ENCODE peak calls at places on chromosomes 2 and 18, in seven cellular contexts. P, O, U, V, W, R and D are unnamed samples.

GRCh38 chr2:96319396-96319795 is 5.7 kb upstream of the ITPRIPL1 start:
- DNase-seq in W (no peak), O (no peak), V (no peak), P (no peak), R (no peak), U (no peak), D (no peak)

GRCh38 chr2:136384541-136385303 is 266.8 kb upstream of the CXCR4 start:
- DNase-seq in R (peak; percentile 83), U (peak; percentile 14), O (peak; percentile 37), V (peak; percentile 66), P (peak; percentile 5), W (peak; percentile 39), D (no peak)

GRCh38 chr18:54392621-54393023 is 34.9 kb downstream of the C18orf54 start:
- DNase-seq in V (peak; percentile 74), U (peak; percentile 66), P (peak; percentile 63), R (peak; percentile 4), W (no peak), O (peak; percentile 72), D (no peak)

GRCh38 chr18:41134426-41134825 is 820.6 kb upstream of the PIK3C3 start:
- DNase-seq in P (peak; percentile 24), R (peak; percentile 14), U (no peak), W (no peak), O (peak; percentile 37), V (peak; percentile 32), D (no peak)

GRCh38 chr2:7986431-7986830 is 695.4 kb upstream of the ID2 start:
- DNase-seq in P (no peak), O (no peak), U (no peak), R (no peak), V (no peak), W (no peak), D (no peak)

GRCh38 chr18:30175061-30175574 is 867.4 kb downstream of the DSC3 start:
- DNase-seq in V (no peak), P (no peak), O (no peak), U (no peak), W (no peak), R (peak; percentile 17), D (no peak)

GRCh38 chr2:203808041-203808750 is 59.4 kb upstream of the CTLA4 start:
- DNase-seq in P (peak; percentile 95), O (peak; percentile 78), U (peak; percentile 75), V (peak; percentile 30), R (peak; percentile 78), W (no peak), D (no peak)

GRCh38 chr2:6877402-6878305 is at the start of gene RSAD2:
- DNase-seq in O (peak; percentile 58), V (no peak), R (no peak), U (no peak), P (peak; percentile 16), W (no peak), D (no peak)

GRCh38 chr18:49884959-49885358 is 71.6 kb upstream of the ACAA2 start:
- DNase-seq in O (no peak), U (no peak), V (no peak), W (no peak), P (no peak), R (no peak), D (no peak)

GRCh38 chr18:79395761-79396404 is at the start of gene NFATC1:
- DNase-seq in U (peak; percentile 65), V (peak; percentile 86), R (peak; percentile 15), P (peak; percentile 67), W (peak; percentile 78), O (peak; percentile 85), D (peak; percentile 79)

GRCh38 chr18:67735506-67735905 is 219.0 kb upstream of the DSEL start:
- DNase-seq in U (no peak), P (no peak), O (no peak), R (no peak), V (no peak), W (no peak), D (no peak)

GRCh38 chr2:241309684-241310117 is 5.8 kb downstream of the HDLBP start:
- DNase-seq in R (no peak), V (no peak), O (peak; percentile 66), P (peak; percentile 61), W (no peak), U (no peak), D (peak; percentile 28)

GRCh38 chr2:207530160-207531023 is 630 bp downstream of the CREB1 start:
- DNase-seq in W (no peak), P (no peak), U (no peak), V (peak; percentile 51), O (peak; percentile 69), R (peak; percentile 26), D (no peak)

GRCh38 chr2:219398721-219399333 is 11.1 kb upstream of the DNPEP start:
- DNase-seq in O (peak; percentile 90), U (no peak), P (peak; percentile 68), R (no peak), V (no peak), W (no peak), D (no peak)

GRCh38 chr2:233498126-233498525 is 68.5 kb downstream of the USP40 start:
- DNase-seq in P (no peak), O (no peak), W (no peak), V (no peak), R (no peak), U (no peak), D (no peak)

GRCh38 chr18:3151379-3152264 is 68.1 kb downstream of the MYOM1 start:
- DNase-seq in W (no peak), P (peak; percentile 52), V (peak; percentile 47), O (peak; percentile 48), R (peak; percentile 9), U (peak; percentile 12), D (no peak)

GRCh38 chr2:10340593-10340975 is 37.9 kb downstream of the HPCAL1 start:
- DNase-seq in W (no peak), O (no peak), U (no peak), V (no peak), P (no peak), R (peak; percentile 88), D (no peak)

GRCh38 chr18:80245781-80246655 is 1.3 kb downstream of the PARD6G start:
- DNase-seq in R (no peak), O (no peak), P (no peak), W (peak; percentile 71), V (peak; percentile 36), U (peak; percentile 64), D (no peak)

GRCh38 chr2:191115801-191116200 is 35.0 kb downstream of the STAT4 start:
- DNase-seq in U (no peak), V (no peak), R (no peak), P (peak; percentile 41), O (no peak), W (no peak), D (no peak)

GRCh38 chr2:158984554-158985207 is 16.2 kb downstream of the TANC1 start:
- DNase-seq in O (no peak), U (no peak), V (peak; percentile 51), R (no peak), P (peak; percentile 25), W (no peak), D (no peak)

GRCh38 chr2:83368916-83369315 is 1090.2 kb downstream of the SUCLG1 start:
- DNase-seq in V (no peak), U (no peak), P (no peak), W (no peak), R (no peak), O (no peak), D (no peak)

GRCh38 chr2:18896106-18896505 is 306.7 kb upstream of the NT5C1B start:
- DNase-seq in P (peak; percentile 50), R (no peak), W (no peak), V (no peak), U (no peak), O (no peak), D (no peak)
- H3K18ac ChIP-seq in P (no peak overlapping the region), R (no peak overlapping the region), W (no peak overlapping the region), V (no peak overlapping the region), U (no peak overlapping the region), O (no peak overlapping the region), D (no peak overlapping the region)

DNA sequence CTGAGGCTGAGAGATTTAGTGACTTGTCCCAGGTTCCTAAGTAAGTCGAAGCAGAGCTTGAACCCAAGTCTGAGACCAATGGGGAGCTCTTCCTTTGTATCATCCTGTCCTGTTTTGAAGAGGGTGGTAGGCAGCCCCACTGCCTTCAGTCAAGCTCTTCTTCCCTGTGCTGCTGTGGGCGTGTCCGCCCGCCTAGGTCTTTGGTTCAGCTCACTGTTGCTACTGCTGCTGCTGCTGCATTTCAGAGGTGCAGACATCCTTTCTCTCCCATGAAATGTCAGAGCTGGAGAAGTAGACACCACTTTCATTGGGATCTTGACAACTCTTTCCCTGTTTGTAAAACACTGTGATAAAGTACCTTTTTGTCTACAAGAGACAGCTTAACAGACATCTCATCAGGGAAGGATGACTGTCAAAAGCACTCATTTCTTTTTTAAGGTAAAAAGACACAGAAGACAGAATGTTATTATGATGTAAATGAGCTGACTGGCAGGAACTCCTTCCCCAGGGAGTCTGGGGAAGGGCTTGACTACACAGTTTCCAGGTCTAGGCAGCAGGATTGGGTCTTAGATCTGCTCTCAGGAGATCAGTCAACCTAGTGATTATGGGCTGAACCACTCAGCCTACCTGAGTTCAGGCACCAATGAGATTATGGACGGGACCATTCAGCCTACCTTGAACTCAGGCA is 91.7 kb upstream of the TRIB2 start:
- DNase-seq in V (peak; percentile 65), P (no peak), W (peak; percentile 76), R (no peak), O (no peak), U (peak; percentile 23), D (peak; percentile 17)
- H3K18ac ChIP-seq in V (no peak overlapping the region), P (no peak overlapping the region), W (no peak overlapping the region), R (no peak overlapping the region), O (no peak overlapping the region), U (no peak overlapping the region), D (peak overlapping the region; percentile 84)

DNA sequence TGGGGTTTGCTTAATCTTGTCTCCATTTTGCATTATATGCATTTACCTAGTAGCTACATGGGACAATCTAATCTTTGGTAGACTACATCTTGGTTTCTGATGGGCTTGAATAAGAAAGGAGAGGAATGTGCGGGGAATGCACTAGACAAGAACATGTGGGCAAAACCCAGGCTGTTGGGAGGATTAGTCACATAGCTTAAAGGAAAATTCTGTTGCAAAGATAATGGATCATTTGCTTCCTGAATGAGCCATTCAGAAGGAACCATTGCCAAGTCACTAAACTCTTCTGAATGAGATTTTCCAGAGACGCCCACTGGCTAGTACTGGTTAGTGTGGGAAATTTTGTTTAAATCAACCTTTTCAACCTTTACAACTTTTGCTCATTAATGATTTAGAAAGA is 84.8 kb downstream of the OSBPL6 start:
- DNase-seq in W (no peak), V (peak; percentile 60), P (peak; percentile 93), U (peak; percentile 42), R (peak; percentile 49), O (peak; percentile 90), D (peak; percentile 15)
- H3K18ac ChIP-seq in W (no peak overlapping the region), V (no peak overlapping the region), P (no peak overlapping the region), U (no peak overlapping the region), R (no peak overlapping the region), O (no peak overlapping the region), D (no peak overlapping the region)

GRCh38 chr2:142875010-142875409 is 2.5 kb upstream of the KYNU start:
- DNase-seq in R (no peak), W (no peak), O (no peak), P (no peak), U (no peak), V (no peak), D (no peak)

GRCh38 chr2:142877265-142877756 is at the start of gene KYNU:
- DNase-seq in O (peak; percentile 28), U (no peak), W (no peak), R (no peak), V (no peak), P (peak; percentile 33), D (no peak)

GRCh38 chr2:142878061-142878741 is 737 bp downstream of the KYNU start:
- DNase-seq in R (no peak), V (no peak), U (no peak), P (no peak), W (no peak), O (no peak), D (no peak)

GRCh38 chr2:142875642-142876041 is 1.8 kb upstream of the KYNU start:
- DNase-seq in O (no peak), V (no peak), R (no peak), W (no peak), P (peak; percentile 41), U (no peak), D (no peak)

GRCh38 chr2:142876423-142876822 is 1.0 kb upstream of the KYNU start:
- DNase-seq in O (peak; percentile 26), W (no peak), P (peak; percentile 34), U (no peak), R (no peak), V (no peak), D (no peak)
- H3K18ac ChIP-seq in O (no peak overlapping the region), W (no peak overlapping the region), P (no peak overlapping the region), U (no peak overlapping the region), R (no peak overlapping the region), V (no peak overlapping the region), D (no peak overlapping the region)